ENCODE peak calls at places on chromosomes 6 and 20, in six cellular contexts. One of them, this sample, is unnamed.

GRCh38 chr6:79467716-79468115 is 69.5 kb downstream of the LCA5 start:
- DNase-seq in epithelial cell of proximal tubule: no peak
- DNase-seq in uterus: no peak
- DNase-seq in Panc1: no peak
- DNase-seq in lower leg skin: no peak
- DNase-seq in heart right ventricle: no peak
- DNase-seq in this sample: peak; percentile 52

GRCh38 chr20:16424780-16425179 is 148.5 kb downstream of the KIF16B start:
- DNase-seq in heart right ventricle: no peak
- DNase-seq in Panc1: no peak
- DNase-seq in lower leg skin: no peak
- DNase-seq in uterus: no peak
- DNase-seq in epithelial cell of proximal tubule: no peak
- DNase-seq in this sample: no peak

GRCh38 chr6:139152088-139152891 is 17.4 kb downstream of the HECA start:
- DNase-seq in lower leg skin: no peak
- DNase-seq in Panc1: no peak
- DNase-seq in uterus: no peak
- DNase-seq in heart right ventricle: no peak
- DNase-seq in epithelial cell of proximal tubule: no peak
- DNase-seq in this sample: no peak

GRCh38 chr6:1383729-1384548 is 5.4 kb upstream of the FOXF2 start:
- DNase-seq in epithelial cell of proximal tubule: no peak
- DNase-seq in lower leg skin: no peak
- DNase-seq in heart right ventricle: no peak
- DNase-seq in uterus: no peak
- DNase-seq in Panc1: no peak
- DNase-seq in this sample: peak; percentile 69

GRCh38 chr6:15205321-15205720 is 40.5 kb upstream of the JARID2 start:
- DNase-seq in Panc1: no peak
- DNase-seq in epithelial cell of proximal tubule: peak; percentile 35
- DNase-seq in lower leg skin: no peak
- DNase-seq in uterus: no peak
- DNase-seq in heart right ventricle: no peak
- DNase-seq in this sample: no peak

GRCh38 chr6:80404889-80405288 is 298.4 kb downstream of the BCKDHB start:
- DNase-seq in lower leg skin: no peak
- DNase-seq in heart right ventricle: no peak
- DNase-seq in Panc1: no peak
- DNase-seq in uterus: no peak
- DNase-seq in epithelial cell of proximal tubule: no peak
- DNase-seq in this sample: no peak

GRCh38 chr6:109059591-109060021 is 35.0 kb downstream of the SESN1 start:
- DNase-seq in lower leg skin: no peak
- DNase-seq in heart right ventricle: no peak
- DNase-seq in uterus: no peak
- DNase-seq in Panc1: no peak
- DNase-seq in epithelial cell of proximal tubule: no peak
- DNase-seq in this sample: peak; percentile 62

GRCh38 chr6:43299338-43300293 is 1.6 kb downstream of the SLC22A7 start:
- DNase-seq in uterus: no peak
- DNase-seq in heart right ventricle: no peak
- DNase-seq in epithelial cell of proximal tubule: no peak
- DNase-seq in lower leg skin: no peak
- DNase-seq in Panc1: no peak
- DNase-seq in this sample: no peak

GRCh38 chr20:44129996-44130718 is 56.8 kb downstream of the JPH2 start:
- DNase-seq in heart right ventricle: no peak
- DNase-seq in epithelial cell of proximal tubule: no peak
- DNase-seq in uterus: peak; percentile 62
- DNase-seq in Panc1: no peak
- DNase-seq in lower leg skin: no peak
- DNase-seq in this sample: no peak

GRCh38 chr20:54657268-54657826 is 182.0 kb downstream of the DOK5 start:
- DNase-seq in heart right ventricle: no peak
- DNase-seq in Panc1: no peak
- DNase-seq in lower leg skin: no peak
- DNase-seq in epithelial cell of proximal tubule: no peak
- DNase-seq in uterus: no peak
- DNase-seq in this sample: no peak

GRCh38 chr6:137002505-137002904 is 42.3 kb downstream of the IL20RA start:
- DNase-seq in Panc1: no peak
- DNase-seq in lower leg skin: no peak
- DNase-seq in heart right ventricle: no peak
- DNase-seq in epithelial cell of proximal tubule: no peak
- DNase-seq in uterus: no peak
- DNase-seq in this sample: no peak

GRCh38 chr6:97215157-97215769 is 67.8 kb downstream of the MMS22L start:
- DNase-seq in Panc1: peak; percentile 22
- DNase-seq in lower leg skin: no peak
- DNase-seq in epithelial cell of proximal tubule: peak; percentile 29
- DNase-seq in heart right ventricle: no peak
- DNase-seq in uterus: no peak
- DNase-seq in this sample: peak; percentile 50

GRCh38 chr6:141587482-141588266 is 545.1 kb upstream of the GJE1 start:
- DNase-seq in uterus: no peak
- DNase-seq in epithelial cell of proximal tubule: no peak
- DNase-seq in heart right ventricle: no peak
- DNase-seq in Panc1: no peak
- DNase-seq in lower leg skin: no peak
- DNase-seq in this sample: peak; percentile 69

GRCh38 chr6:38779310-38780062 is 64.4 kb downstream of the DNAH8 start:
- DNase-seq in uterus: no peak
- DNase-seq in epithelial cell of proximal tubule: no peak
- DNase-seq in lower leg skin: no peak
- DNase-seq in Panc1: no peak
- DNase-seq in heart right ventricle: no peak
- DNase-seq in this sample: no peak

GRCh38 chr6:131950767-131951575 is at the start of gene CCN2:
- DNase-seq in epithelial cell of proximal tubule: peak; percentile 92
- DNase-seq in Panc1: peak; percentile 91
- DNase-seq in heart right ventricle: peak; percentile 80
- DNase-seq in uterus: peak; percentile 88
- DNase-seq in lower leg skin: peak; percentile 96
- DNase-seq in this sample: peak; percentile 96

GRCh38 chr20:19004975-19005374 is 191.4 kb downstream of the SCP2D1 start:
- DNase-seq in uterus: no peak
- DNase-seq in epithelial cell of proximal tubule: no peak
- DNase-seq in lower leg skin: peak; percentile 62
- DNase-seq in Panc1: no peak
- DNase-seq in heart right ventricle: no peak
- DNase-seq in this sample: no peak

DNA sequence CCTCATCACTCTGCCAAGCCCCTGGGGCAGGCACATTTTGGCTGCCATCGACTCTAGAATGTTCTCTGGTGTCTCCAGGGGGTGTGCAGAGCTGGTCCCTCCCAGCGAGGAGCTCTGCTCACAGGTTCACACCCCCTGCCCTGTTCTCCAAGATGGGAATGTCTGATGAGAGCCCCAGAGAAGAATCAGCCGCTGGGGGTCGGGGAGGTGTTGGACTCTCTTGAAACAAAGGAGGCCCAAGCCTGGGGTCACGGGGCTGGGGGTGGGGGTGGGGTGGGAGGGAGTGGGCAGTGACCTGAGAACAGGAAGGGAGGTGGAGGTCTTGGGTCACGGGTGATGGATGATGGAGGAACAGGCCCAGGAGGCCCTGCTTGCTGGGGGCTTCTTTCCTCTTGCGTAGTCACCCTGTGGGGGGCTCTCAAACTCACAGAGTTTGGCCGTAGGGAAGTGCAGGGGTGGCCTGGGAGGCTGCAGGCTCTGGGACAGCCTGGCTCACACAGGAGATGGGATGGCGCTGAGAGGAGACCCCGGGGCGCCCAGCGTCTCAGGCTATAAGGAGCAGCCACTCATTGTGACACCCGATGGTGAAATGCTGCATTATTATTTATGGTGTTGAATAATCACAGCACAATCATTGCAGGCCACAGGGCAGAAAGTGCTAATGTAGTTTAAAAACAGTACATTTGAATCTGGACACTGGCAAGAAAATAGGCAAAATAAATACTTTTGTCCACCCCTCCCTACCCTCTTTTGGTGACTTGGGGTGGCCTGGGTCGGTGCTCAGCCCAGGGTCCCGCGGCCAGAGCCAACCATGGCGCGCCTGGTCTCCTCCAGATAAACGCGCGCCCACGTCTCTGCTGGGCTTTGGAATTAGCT is 27.1 kb upstream of the BHLHE23 start:
- DNase-seq in uterus: no peak
- DNase-seq in heart right ventricle: peak; percentile 1
- DNase-seq in lower leg skin: no peak
- DNase-seq in Panc1: no peak
- DNase-seq in epithelial cell of proximal tubule: no peak
- DNase-seq in this sample: no peak
- H3K4me3 ChIP-seq in uterus: no peak overlapping the region
- H3K4me3 ChIP-seq in heart right ventricle: no peak overlapping the region
- H3K4me3 ChIP-seq in lower leg skin: no peak overlapping the region
- H3K4me3 ChIP-seq in Panc1: no peak overlapping the region
- H3K4me3 ChIP-seq in epithelial cell of proximal tubule: no peak overlapping the region
- H3K4me3 ChIP-seq in this sample: no peak overlapping the region

DNA sequence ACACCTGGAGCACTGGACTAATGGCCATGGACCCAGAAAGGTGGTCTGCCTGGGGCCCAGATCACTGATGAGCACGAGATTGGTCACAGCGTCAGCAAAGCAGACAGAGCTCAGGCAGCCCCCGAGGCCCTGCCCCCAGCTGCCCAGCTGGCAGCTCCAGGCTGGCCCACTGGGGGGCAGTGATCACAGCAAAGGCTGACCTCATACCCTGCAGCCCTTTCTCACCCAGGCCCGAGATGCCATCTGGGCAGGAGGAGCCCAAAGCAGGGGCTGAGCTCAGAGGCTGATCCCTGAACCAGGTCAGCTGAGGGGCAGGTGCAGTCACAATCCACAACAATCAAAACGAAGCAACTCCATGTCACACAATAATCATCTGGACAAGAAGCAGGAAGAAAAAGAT is 4.1 kb downstream of the MAP1LC3A start:
- DNase-seq in Panc1: no peak
- DNase-seq in uterus: no peak
- DNase-seq in lower leg skin: no peak
- DNase-seq in epithelial cell of proximal tubule: no peak
- DNase-seq in heart right ventricle: no peak
- DNase-seq in this sample: peak; percentile 57
- TF ChIP-seq CTCF in Panc1: no peak
- TF ChIP-seq CTCF in uterus: no peak
- TF ChIP-seq CTCF in lower leg skin: no peak
- TF ChIP-seq CTCF in epithelial cell of proximal tubule: peak; percentile 58
- TF ChIP-seq CTCF in heart right ventricle: peak; percentile 36
- TF ChIP-seq CTCF in this sample: peak; percentile 33

GRCh38 chr6:129233458-129234134 is 350.7 kb downstream of the LAMA2 start:
- DNase-seq in lower leg skin: no peak
- DNase-seq in epithelial cell of proximal tubule: no peak
- DNase-seq in uterus: no peak
- DNase-seq in heart right ventricle: no peak
- DNase-seq in Panc1: no peak
- DNase-seq in this sample: no peak

GRCh38 chr6:129238991-129239390 is 356.1 kb downstream of the LAMA2 start:
- DNase-seq in epithelial cell of proximal tubule: no peak
- DNase-seq in Panc1: no peak
- DNase-seq in heart right ventricle: no peak
- DNase-seq in lower leg skin: no peak
- DNase-seq in uterus: no peak
- DNase-seq in this sample: no peak

GRCh38 chr6:129235167-129236072 is 352.5 kb downstream of the LAMA2 start:
- DNase-seq in lower leg skin: no peak
- DNase-seq in uterus: no peak
- DNase-seq in epithelial cell of proximal tubule: no peak
- DNase-seq in Panc1: no peak
- DNase-seq in heart right ventricle: no peak
- DNase-seq in this sample: peak; percentile 25

GRCh38 chr6:129239825-129240491 is 357.0 kb downstream of the LAMA2 start:
- DNase-seq in epithelial cell of proximal tubule: no peak
- DNase-seq in uterus: no peak
- DNase-seq in Panc1: no peak
- DNase-seq in heart right ventricle: no peak
- DNase-seq in lower leg skin: no peak
- DNase-seq in this sample: no peak

DNA sequence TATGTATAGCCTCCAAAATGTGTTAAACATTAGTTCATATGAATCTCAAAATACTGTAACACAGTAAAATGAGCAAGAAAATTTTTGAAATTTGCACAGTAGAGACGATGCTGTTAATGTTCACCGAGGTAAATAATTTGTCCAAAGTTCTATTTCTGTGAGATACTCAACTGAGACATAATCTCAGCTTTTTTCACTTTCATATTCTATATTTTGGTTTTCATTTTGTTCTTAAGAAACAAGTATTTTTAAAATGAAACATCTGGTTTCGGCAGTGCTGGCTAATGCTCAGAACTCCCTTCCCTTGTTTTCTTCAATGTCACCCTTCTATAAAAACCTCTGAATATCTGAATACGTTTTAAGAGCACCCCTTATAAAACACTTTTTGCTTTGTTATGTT is 353.2 kb downstream of the LAMA2 start:
- DNase-seq in epithelial cell of proximal tubule: no peak
- DNase-seq in uterus: no peak
- DNase-seq in Panc1: no peak
- DNase-seq in lower leg skin: no peak
- DNase-seq in heart right ventricle: no peak
- DNase-seq in this sample: peak; percentile 8
- H3K4me3 ChIP-seq in epithelial cell of proximal tubule: no peak overlapping the region
- H3K4me3 ChIP-seq in uterus: no peak overlapping the region
- H3K4me3 ChIP-seq in Panc1: no peak overlapping the region
- H3K4me3 ChIP-seq in lower leg skin: no peak overlapping the region
- H3K4me3 ChIP-seq in heart right ventricle: peak overlapping the region; percentile 16
- H3K4me3 ChIP-seq in this sample: no peak overlapping the region

GRCh38 chr20:34072778-34073177 is 39.3 kb downstream of the EIF2S2 start:
- DNase-seq in epithelial cell of proximal tubule: no peak
- DNase-seq in uterus: no peak
- DNase-seq in heart right ventricle: no peak
- DNase-seq in lower leg skin: no peak
- DNase-seq in Panc1: no peak
- DNase-seq in this sample: no peak

GRCh38 chr20:34078540-34078939 is 33.5 kb downstream of the EIF2S2 start:
- DNase-seq in uterus: no peak
- DNase-seq in epithelial cell of proximal tubule: no peak
- DNase-seq in Panc1: no peak
- DNase-seq in lower leg skin: no peak
- DNase-seq in heart right ventricle: no peak
- DNase-seq in this sample: no peak

GRCh38 chr20:34076952-34077351 is 35.1 kb downstream of the EIF2S2 start:
- DNase-seq in heart right ventricle: no peak
- DNase-seq in Panc1: no peak
- DNase-seq in epithelial cell of proximal tubule: no peak
- DNase-seq in uterus: no peak
- DNase-seq in lower leg skin: no peak
- DNase-seq in this sample: no peak

GRCh38 chr20:34074101-34074760 is 37.8 kb downstream of the EIF2S2 start:
- DNase-seq in uterus: no peak
- DNase-seq in epithelial cell of proximal tubule: no peak
- DNase-seq in Panc1: no peak
- DNase-seq in lower leg skin: no peak
- DNase-seq in heart right ventricle: no peak
- DNase-seq in this sample: peak; percentile 27

DNA sequence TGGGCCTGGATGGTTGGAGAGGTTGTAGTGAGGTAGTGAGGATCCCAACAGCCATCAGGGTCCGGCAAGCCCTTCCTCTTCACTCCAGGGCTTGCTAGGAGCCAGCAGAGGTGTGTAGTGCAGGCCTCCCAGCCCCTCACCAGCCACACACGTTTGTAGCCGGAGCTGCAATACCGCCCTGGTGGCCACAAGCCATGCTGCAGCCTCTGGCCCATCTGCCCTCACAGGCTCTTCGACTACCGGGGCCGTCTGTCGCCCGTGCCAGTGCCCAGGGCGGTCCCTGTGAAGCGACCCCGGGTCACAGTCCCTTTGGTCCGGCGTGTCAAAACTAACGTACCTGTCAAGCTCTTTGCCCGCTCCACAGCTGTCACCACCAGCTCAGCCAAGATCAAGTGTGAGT is 36.4 kb downstream of the EIF2S2 start:
- DNase-seq in uterus: no peak
- DNase-seq in heart right ventricle: no peak
- DNase-seq in lower leg skin: no peak
- DNase-seq in epithelial cell of proximal tubule: no peak
- DNase-seq in Panc1: no peak
- DNase-seq in this sample: no peak
- TF ChIP-seq CTCF in uterus: no peak
- TF ChIP-seq CTCF in heart right ventricle: no peak
- TF ChIP-seq CTCF in lower leg skin: no peak
- TF ChIP-seq CTCF in epithelial cell of proximal tubule: no peak
- TF ChIP-seq CTCF in Panc1: no peak
- TF ChIP-seq CTCF in this sample: no peak

This sample was measured in foreskin fibroblast.